ENCODE peak calls at places on chromosomes 1 and 21, in four cellular contexts. K is HCT116, Y is NT2/D1, F is GM12878. T is an unnamed sample.

GRCh38 chr1:97906567-97907228 is 14.1 kb downstream of the DPYD start:
- DNase-seq in F (no peak), K (no peak), Y (no peak), T (no peak)

GRCh38 chr1:3905266-3905952 is 5.3 kb upstream of the C1orf174 start:
- DNase-seq in F (no peak), Y (no peak), K (no peak), T (no peak)

GRCh38 chr1:152111515-152111968 is 3.7 kb downstream of the TCHH start:
- DNase-seq in K (no peak), Y (peak; percentile 63), F (no peak), T (no peak)

GRCh38 chr1:100882622-100883186 is 11.9 kb downstream of the EXTL2 start:
- DNase-seq in K (no peak), Y (no peak), F (no peak), T (no peak)

GRCh38 chr1:53326598-53327182 is 1.2 kb downstream of the LRP8 start:
- DNase-seq in K (no peak), F (no peak), Y (peak; percentile 36), T (peak; percentile 76)

GRCh38 chr1:86499987-86500593 is 31.4 kb downstream of the CLCA1 start:
- DNase-seq in Y (no peak), K (peak; percentile 18), F (no peak), T (peak; percentile 25)

GRCh38 chr1:155974208-155975165 is 3.9 kb downstream of the ARHGEF2 start:
- DNase-seq in K (no peak), Y (no peak), F (no peak), T (no peak)

GRCh38 chr1:112058815-112059450 is 69.5 kb upstream of the KCND3 start:
- DNase-seq in K (no peak), F (no peak), Y (no peak), T (no peak)

GRCh38 chr1:37795340-37796110 is 1.9 kb downstream of the MANEAL start:
- DNase-seq in F (no peak), Y (peak; percentile 85), K (no peak), T (peak; percentile 67)

GRCh38 chr1:224211262-224211962 is 28.4 kb downstream of the DEGS1 start:
- DNase-seq in F (no peak), Y (no peak), K (no peak), T (peak; percentile 62)

GRCh38 chr1:174274452-174274851 is 115.1 kb downstream of the RABGAP1L start:
- DNase-seq in F (no peak), Y (no peak), K (no peak), T (no peak)

GRCh38 chr21:29288239-29288638 is 10.5 kb upstream of the BACH1 start:
- DNase-seq in Y (no peak), F (no peak), K (no peak), T (no peak)

GRCh38 chr1:224116131-224116530 is 2.2 kb downstream of the FBXO28 start:
- DNase-seq in K (peak; percentile 56), Y (peak; percentile 13), F (peak; percentile 47), T (peak; percentile 26)

GRCh38 chr1:188420177-188420576 is 1591.4 kb downstream of the PLA2G4A start:
- DNase-seq in F (no peak), K (no peak), Y (no peak), T (no peak)

GRCh38 chr1:9653783-9654517 is 2.4 kb downstream of the PIK3CD start:
- DNase-seq in F (no peak), Y (no peak), K (no peak), T (no peak)

DNA sequence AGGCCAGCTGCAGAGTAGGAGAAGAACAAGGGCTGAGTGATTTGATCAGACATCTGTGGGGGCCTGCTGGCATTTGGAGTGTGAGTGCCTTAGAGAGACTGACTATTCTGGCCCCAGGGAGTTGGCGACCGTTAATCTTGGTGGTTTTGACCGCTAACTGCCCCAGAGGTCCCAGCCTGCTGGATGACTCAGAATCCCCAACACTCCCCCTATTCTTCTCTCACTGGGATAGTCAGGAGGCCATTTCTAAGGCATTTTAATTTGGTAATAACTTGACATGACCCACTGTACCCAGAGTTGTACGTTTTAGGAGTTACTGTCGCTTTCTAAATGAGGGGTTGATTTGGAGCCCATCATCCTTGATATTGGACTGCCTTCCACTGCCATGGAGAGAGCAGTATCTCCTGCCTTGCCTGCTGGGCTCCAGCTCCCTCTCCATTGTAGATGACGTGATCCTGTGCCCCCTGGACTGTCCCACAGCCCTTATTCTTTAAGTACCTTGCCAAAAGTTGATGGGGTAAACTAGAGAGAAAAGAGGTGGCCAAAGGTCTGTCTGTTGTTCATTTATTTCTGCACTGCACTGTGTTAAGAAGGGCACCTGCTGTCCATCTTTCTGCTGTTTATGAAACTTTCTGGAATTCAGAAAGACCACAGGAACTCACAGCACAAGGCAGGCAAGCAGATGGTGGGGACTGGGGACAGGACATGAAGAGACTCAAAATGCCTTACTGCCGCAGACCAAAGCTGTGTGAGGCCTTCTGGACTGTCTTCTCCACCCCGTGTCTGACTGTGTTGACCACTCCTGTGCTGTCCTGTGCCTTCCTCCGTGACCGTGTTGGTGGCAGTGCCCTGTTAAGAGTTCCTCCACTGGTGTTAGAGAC is 98.2 kb upstream of the ARTN start:
- DNase-seq in K (peak; percentile 68), F (no peak), Y (peak; percentile 81), T (peak; percentile 51)
- TF ChIP-seq YY1 in K (no peak), F (no peak), Y (no peak), T (peak; percentile 56)

DNA sequence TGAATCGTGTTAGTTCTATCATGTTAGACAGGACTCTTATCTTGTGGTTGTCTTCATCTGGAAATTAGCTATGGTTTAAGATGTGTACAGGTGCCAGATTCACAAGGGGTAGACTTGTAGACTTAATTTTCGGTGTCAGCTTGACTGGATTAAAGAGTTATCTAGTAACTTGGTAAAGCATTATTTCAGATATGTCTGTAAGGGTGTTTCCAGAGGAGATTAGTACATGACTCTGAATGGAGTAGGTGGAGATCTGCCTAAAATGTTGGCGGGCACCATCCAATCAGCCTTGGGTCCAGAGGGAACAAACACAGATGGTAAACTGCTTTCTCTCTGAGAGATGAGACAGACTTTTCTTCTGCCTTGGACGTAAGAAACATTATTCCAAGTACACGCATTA is 434.6 kb downstream of the SMYD3 start:
- DNase-seq in F (no peak), K (no peak), Y (no peak), T (no peak)
- TF ChIP-seq YY1 in F (no peak), K (no peak), Y (no peak), T (no peak)

GRCh38 chr1:43608789-43609188 is 41.2 kb upstream of the KDM4A start:
- DNase-seq in F (no peak), Y (no peak), K (no peak), T (no peak)
- TF ChIP-seq YY1 in F (no peak), Y (no peak), K (no peak), T (no peak)

DNA sequence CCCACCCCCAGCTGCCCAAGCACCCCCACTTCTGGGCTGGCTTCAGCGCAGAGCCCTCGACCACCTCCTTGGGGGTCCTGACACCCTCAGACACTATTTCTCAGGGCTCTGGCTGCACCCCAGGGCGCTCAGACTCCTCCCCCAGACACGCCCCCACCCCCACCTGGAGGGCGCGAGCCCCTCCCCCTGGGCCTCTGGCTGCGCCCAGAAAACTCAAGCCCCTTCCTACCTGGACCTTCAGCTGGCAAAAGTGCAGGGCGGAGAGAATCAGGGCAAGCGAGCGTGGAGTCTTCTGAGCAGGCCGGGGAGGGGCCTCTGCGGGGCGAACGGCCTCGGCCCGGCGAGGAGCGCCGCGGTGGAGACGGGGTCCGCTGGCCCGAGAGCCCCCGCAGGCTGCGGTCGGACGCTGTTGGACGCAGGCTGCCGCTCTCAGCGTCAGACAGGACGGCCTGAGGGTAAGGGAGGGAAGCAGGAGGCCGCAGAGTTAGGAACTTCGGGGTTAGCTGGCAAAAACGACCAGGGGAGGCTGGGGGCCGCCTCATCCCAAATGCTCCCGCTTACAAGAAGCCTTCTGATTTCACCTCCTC is 17.4 kb upstream of the NBPF1 start:
- DNase-seq in Y (no peak), F (no peak), K (no peak), T (peak; percentile 62)
- TF ChIP-seq YY1 in Y (no peak), F (no peak), K (no peak), T (no peak)

GRCh38 chr1:196976278-196976677 is 1.1 kb upstream of the CFHR5 start:
- DNase-seq in Y (no peak), F (no peak), K (no peak), T (no peak)
- TF ChIP-seq YY1 in Y (no peak), F (no peak), K (no peak), T (no peak)

GRCh38 chr1:165371588-165372235 is 15.2 kb upstream of the LMX1A start:
- DNase-seq in Y (no peak), K (no peak), F (no peak), T (no peak)
- TF ChIP-seq YY1 in Y (no peak), K (no peak), F (no peak), T (no peak)

DNA sequence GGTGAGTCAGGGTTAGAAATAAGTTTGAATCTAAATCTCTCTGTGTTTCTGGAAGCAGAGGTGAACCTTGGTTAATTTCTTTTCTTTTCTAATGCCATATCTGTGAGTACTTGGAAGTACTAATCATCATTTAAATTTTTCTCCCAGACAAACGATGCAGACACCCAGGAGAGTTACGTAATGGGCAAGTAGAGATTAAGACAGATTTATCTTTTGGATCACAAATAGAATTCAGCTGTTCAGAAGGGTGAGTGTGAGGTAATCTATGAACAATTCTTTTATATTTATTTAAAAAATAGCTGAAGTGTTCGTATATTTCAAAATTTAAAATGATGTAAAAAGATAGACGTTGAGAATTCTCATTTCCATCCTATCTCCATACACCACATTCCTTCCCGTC is 11.2 kb downstream of the C4BPA start:
- DNase-seq in Y (no peak), F (no peak), K (no peak), T (no peak)
- TF ChIP-seq YY1 in Y (no peak), F (no peak), K (no peak), T (no peak)

GRCh38 chr1:201645956-201646355 is 107.0 kb downstream of the NAV1 start:
- DNase-seq in Y (no peak), K (no peak), F (no peak), T (no peak)
- TF ChIP-seq YY1 in Y (no peak), K (no peak), F (no peak), T (no peak)

GRCh38 chr1:50426108-50426700 is 3.0 kb upstream of the DMRTA2 start:
- DNase-seq in F (no peak), K (no peak), Y (no peak), T (peak; percentile 36)
- TF ChIP-seq YY1 in F (no peak), K (no peak), Y (no peak), T (no peak)

DNA sequence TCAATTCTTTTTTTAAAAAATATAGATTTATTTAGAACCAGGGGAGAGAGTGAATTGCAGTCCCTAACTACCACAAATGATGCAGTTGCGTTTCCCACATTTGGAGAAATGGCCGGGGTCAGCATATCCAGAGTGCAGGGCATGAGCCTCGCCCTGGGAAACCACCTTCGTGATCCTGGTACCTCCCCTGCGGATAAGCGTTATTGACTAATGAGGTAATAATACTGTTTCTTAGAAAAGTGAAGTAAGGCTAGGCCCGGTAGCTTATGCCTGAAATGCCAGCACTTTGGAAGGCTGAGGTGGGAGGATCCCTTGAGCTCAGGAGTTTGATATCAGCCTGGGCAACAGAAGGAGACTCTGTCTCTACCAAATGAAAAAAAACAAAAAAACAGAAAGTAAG is 111.5 kb upstream of the SLC45A1 start:
- DNase-seq in F (no peak), K (no peak), Y (no peak), T (no peak)
- TF ChIP-seq YY1 in F (no peak), K (no peak), Y (no peak), T (no peak)

T was measured in SK-N-SH.